ENCODE peak calls at places on chromosome 13, in eight cellular contexts. Z is fibroblast of the aortic adventitia, W is astrocyte of the cerebellum, B is astrocyte of the spinal cord, M is WERI-Rb-1, O is osteocyte, H is left ventricle myocardium inferior, F is progenitor cell of endocrine pancreas. I is an unnamed sample.
A peak's percentile ranks its signal among the peaks of the same experiment; 100 is the strongest.

GRCh38 chr13:28147489-28147888 is 9.1 kb downstream of the PAN3 start:
- DNase-seq in Z (no peak), W (no peak), B (no peak), M (no peak), O (no peak), H (no peak), F (no peak), I (no peak)

GRCh38 chr13:27082325-27082724 is 89.3 kb downstream of the USP12 start:
- DNase-seq in Z (peak; percentile 48), W (no peak), B (peak; percentile 29), M (no peak), O (no peak), H (no peak), F (no peak), I (no peak)

GRCh38 chr13:26697069-26697955 is 63.3 kb downstream of the GPR12 start:
- DNase-seq in Z (no peak), W (no peak), B (no peak), M (peak; percentile 19), O (peak; percentile 79), H (no peak), F (no peak), I (no peak)

GRCh38 chr13:73465629-73465974 is 406.8 kb downstream of the KLF5 start:
- DNase-seq in Z (peak; percentile 24), W (no peak), B (peak; percentile 41), M (no peak), O (no peak), H (no peak), F (no peak), I (no peak)

GRCh38 chr13:92843549-92843948 is 383.1 kb upstream of the GPC6 start:
- DNase-seq in Z (peak; percentile 60), W (peak; percentile 49), B (peak; percentile 71), M (no peak), O (no peak), H (no peak), F (no peak), I (no peak)

GRCh38 chr13:41029629-41030028 is 10.5 kb upstream of the ELF1 start:
- DNase-seq in Z (no peak), W (no peak), B (no peak), M (no peak), O (no peak), H (no peak), F (no peak), I (no peak)

GRCh38 chr13:85366759-85367417 is 432.3 kb downstream of the SLITRK6 start:
- DNase-seq in Z (no peak), W (no peak), B (peak; percentile 59), M (no peak), O (no peak), H (no peak), F (no peak), I (no peak)

GRCh38 chr13:25468330-25469178 is 96.8 kb downstream of the ATP8A2 start:
- DNase-seq in Z (no peak), W (no peak), B (peak; percentile 10), M (peak; percentile 92), O (no peak), H (no peak), F (peak; percentile 49), I (no peak)

GRCh38 chr13:42333613-42334328 is 61.8 kb downstream of the AKAP11 start:
- DNase-seq in Z (peak; percentile 71), W (peak; percentile 11), B (peak; percentile 67), M (no peak), O (no peak), H (no peak), F (no peak), I (no peak)

GRCh38 chr13:43572601-43573360 is 214.0 kb downstream of the ENOX1 start:
- DNase-seq in Z (peak; percentile 21), W (peak; percentile 15), B (peak; percentile 57), M (no peak), O (no peak), H (no peak), F (no peak), I (no peak)

GRCh38 chr13:113742000-113742441 is 17.0 kb upstream of the TMEM255B start:
- DNase-seq in Z (peak; percentile 49), W (no peak), B (no peak), M (peak; percentile 82), O (no peak), H (no peak), F (no peak), I (no peak)

GRCh38 chr13:24742294-24742693 is 21.7 kb upstream of the RNF17 start:
- DNase-seq in Z (no peak), W (no peak), B (peak; percentile 5), M (peak; percentile 44), O (peak; percentile 73), H (no peak), F (no peak), I (no peak)

GRCh38 chr13:60043262-60043661 is 120.5 kb downstream of the DIAPH3 start:
- DNase-seq in Z (peak; percentile 25), W (peak; percentile 1), B (peak; percentile 20), M (no peak), O (no peak), H (no peak), F (no peak), I (no peak)

GRCh38 chr13:52348081-52348480 is 57.9 kb downstream of the THSD1 start:
- DNase-seq in Z (peak; percentile 96), W (peak; percentile 80), B (peak; percentile 84), M (no peak), O (no peak), H (no peak), F (no peak), I (no peak)

GRCh38 chr13:20711301-20712044 is 8.0 kb downstream of the IL17D start:
- DNase-seq in Z (no peak), W (no peak), B (no peak), M (no peak), O (no peak), H (no peak), F (no peak), I (no peak)

GRCh38 chr13:113816248-113816924 is 47.5 kb downstream of the GAS6 start:
- DNase-seq in Z (no peak), W (no peak), B (no peak), M (no peak), O (no peak), H (no peak), F (no peak), I (no peak)

GRCh38 chr13:98853791-98854191 is 101.3 kb upstream of the SLC15A1 start:
- DNase-seq in Z (peak; percentile 80), W (peak; percentile 47), B (peak; percentile 86), M (no peak), O (no peak), H (no peak), F (no peak), I (no peak)

GRCh38 chr13:101127741-101128353 is 288.5 kb downstream of the NALCN start:
- DNase-seq in Z (peak; percentile 72), W (peak; percentile 49), B (peak; percentile 67), M (peak; percentile 37), O (no peak), H (no peak), F (no peak), I (no peak)

GRCh38 chr13:27379694-27380596 is 44.5 kb upstream of the GTF3A start:
- DNase-seq in Z (peak; percentile 62), W (no peak), B (peak; percentile 22), M (peak; percentile 80), O (no peak), H (peak; percentile 36), F (peak; percentile 74), I (no peak)

GRCh38 chr13:53150568-53150967 is 122.0 kb downstream of the OLFM4 start:
- DNase-seq in Z (no peak), W (no peak), B (no peak), M (peak; percentile 8), O (no peak), H (no peak), F (no peak), I (no peak)

GRCh38 chr13:27830010-27830409 is 37.7 kb downstream of the GSX1 start:
- DNase-seq in Z (peak; percentile 6), W (no peak), B (peak; percentile 15), M (peak; percentile 68), O (peak; percentile 88), H (peak; percentile 38), F (peak; percentile 83), I (peak; percentile 80)

GRCh38 chr13:103349664-103350063 is 283.4 kb upstream of the SLC10A2 start:
- DNase-seq in Z (no peak), W (no peak), B (no peak), M (no peak), O (no peak), H (no peak), F (no peak), I (peak; percentile 32)

GRCh38 chr13:35724480-35724879 is 248.0 kb upstream of the MAB21L1 start:
- DNase-seq in Z (peak; percentile 47), W (no peak), B (peak; percentile 30), M (no peak), O (no peak), H (no peak), F (no peak), I (no peak)
- TF ChIP-seq CTCF in Z (no peak), W (no peak), B (no peak), M (no peak), O (no peak), H (no peak), F (no peak), I (no peak)

GRCh38 chr13:109135018-109135417 is 505.6 kb downstream of the MYO16 start:
- DNase-seq in Z (no peak), W (no peak), B (no peak), M (peak; percentile 46), O (no peak), H (no peak), F (no peak), I (no peak)
- TF ChIP-seq CTCF in Z (peak; percentile 2), W (no peak), B (no peak), M (peak; percentile 66), O (peak; percentile 23), H (no peak), F (peak; percentile 27), I (no peak)

DNA sequence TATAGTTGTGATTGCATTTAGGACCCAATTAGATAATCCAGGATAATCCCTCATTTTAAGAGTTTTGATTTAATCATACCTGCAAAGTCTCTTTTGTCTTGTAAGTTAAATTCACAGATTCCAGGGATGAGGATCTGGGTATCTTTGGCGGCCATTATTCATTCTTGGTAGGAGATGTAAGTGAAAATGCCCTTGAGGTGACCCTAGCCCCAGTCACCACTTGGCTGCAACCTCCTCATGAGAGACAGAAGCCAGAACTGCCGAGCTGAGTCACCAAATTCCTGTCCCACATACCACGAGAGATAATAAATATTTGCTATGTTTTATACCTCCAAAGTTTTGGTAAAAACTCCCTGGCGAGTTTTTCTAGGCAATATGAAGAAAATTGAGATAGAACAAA is 389.4 kb downstream of the RFC3 start:
- DNase-seq in Z (peak; percentile 93), W (peak; percentile 50), B (peak; percentile 77), M (no peak), O (no peak), H (peak; percentile 17), F (no peak), I (peak; percentile 31)
- TF ChIP-seq CTCF in Z (no peak), W (no peak), B (no peak), M (no peak), O (no peak), H (no peak), F (no peak), I (no peak)

DNA sequence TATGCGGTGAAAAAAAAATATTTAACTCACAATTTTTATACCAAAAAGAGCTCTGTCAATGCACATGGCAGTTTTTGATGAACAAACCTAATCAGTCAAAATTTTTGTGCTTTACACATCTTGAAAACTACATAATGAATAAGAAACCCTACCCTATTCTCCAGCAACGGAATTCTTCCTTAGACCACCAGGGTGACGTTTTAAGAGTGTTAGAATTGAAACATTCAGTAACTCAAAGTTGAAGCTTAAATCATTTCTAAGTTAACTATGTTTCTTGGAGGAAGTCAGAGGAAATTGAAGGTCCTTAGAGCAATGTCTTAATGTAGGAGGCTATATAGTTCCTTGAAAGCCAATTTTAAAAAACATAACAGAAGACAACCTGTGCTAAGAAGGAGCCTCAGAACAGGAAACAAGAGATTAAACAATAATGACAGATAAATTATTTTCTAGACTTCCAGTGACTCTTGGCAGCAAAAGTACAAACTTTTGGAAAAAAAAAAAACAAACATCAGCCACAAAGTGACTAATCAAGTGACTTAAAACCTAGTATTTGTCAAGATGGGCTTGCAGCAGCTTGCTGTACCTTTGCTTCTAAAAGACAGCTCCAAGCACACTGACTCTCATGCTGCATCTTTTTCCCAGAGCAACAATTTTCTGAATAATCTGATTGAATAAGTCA is 6.2 kb downstream of the SPRY2 start:
- DNase-seq in Z (peak; percentile 54), W (no peak), B (peak; percentile 52), M (no peak), O (no peak), H (no peak), F (no peak), I (no peak)
- TF ChIP-seq CTCF in Z (peak; percentile 19), W (no peak), B (no peak), M (no peak), O (peak; percentile 9), H (peak; percentile 13), F (peak; percentile 24), I (no peak)